ENCODE peak calls at places on chromosomes 11 and 22, in six cellular contexts. I is heart left ventricle, V is neural progenitor cell, H is lung, C is AG04450, E is colonic mucosa. B is an unnamed sample.

GRCh38 chr11:65362320-65362931 is 7.9 kb downstream of the TIGD3 start:
- DNase-seq in I (no peak), V (no peak), H (no peak), C (no peak), E (no peak), B (no peak)

GRCh38 chr11:74462009-74462408 is 5.3 kb downstream of the KCNE3 start:
- DNase-seq in I (peak), V (peak), H (peak), C (no peak), E (peak), B (peak)

GRCh38 chr22:40466976-40467375 is 96.6 kb downstream of the SGSM3 start:
- DNase-seq in I (no peak), V (no peak), H (no peak), C (no peak), E (no peak), B (no peak)

GRCh38 chr11:118998388-118998717 is 415 bp downstream of the CENATAC start:
- DNase-seq in I (no peak), V (no peak), H (no peak), C (no peak), E (no peak), B (peak)

GRCh38 chr11:23585700-23586099 is 725.4 kb upstream of the CCDC179 start:
- DNase-seq in I (no peak), V (no peak), H (no peak), C (no peak), E (no peak), B (no peak)

GRCh38 chr11:11022126-11022730 is 164.4 kb upstream of the ZBED5 start:
- DNase-seq in I (no peak), V (no peak), H (no peak), C (no peak), E (peak), B (no peak)

GRCh38 chr11:1628506-1629325 is 859 bp upstream of the KRTAP5-5 start:
- DNase-seq in I (peak), V (peak), H (no peak), C (no peak), E (peak), B (peak)

GRCh38 chr11:56849250-56849649 is 100.8 kb upstream of the OR9G4 start:
- DNase-seq in I (no peak), V (no peak), H (no peak), C (no peak), E (no peak), B (no peak)

GRCh38 chr11:69044111-69045013 is 4.4 kb upstream of the TPCN2 start:
- DNase-seq in I (peak), V (peak), H (peak), C (peak), E (peak), B (peak)

GRCh38 chr11:44950625-44951472 is at the start of gene TP53I11:
- DNase-seq in I (peak), V (peak), H (peak), C (no peak), E (peak), B (peak)

GRCh38 chr11:59216654-59217640 is 4.2 kb upstream of the MPEG1 start:
- DNase-seq in I (peak), V (no peak), H (peak), C (no peak), E (peak), B (no peak)

GRCh38 chr11:3971756-3972404 is 116.4 kb downstream of the STIM1 start:
- DNase-seq in I (no peak), V (no peak), H (no peak), C (no peak), E (no peak), B (no peak)

GRCh38 chr11:43923327-43924111 is 18.9 kb upstream of the C11orf96 start:
- DNase-seq in I (peak), V (peak), H (no peak), C (peak), E (no peak), B (no peak)

GRCh38 chr11:96145163-96145585 is 197.8 kb downstream of the MAML2 start:
- DNase-seq in I (no peak), V (no peak), H (no peak), C (no peak), E (no peak), B (no peak)

GRCh38 chr22:28774378-28774777 is 1.9 kb downstream of the CCDC117 start:
- DNase-seq in I (no peak), V (no peak), H (no peak), C (no peak), E (no peak), B (no peak)

GRCh38 chr22:28771195-28771791 is 1.2 kb upstream of the CCDC117 start:
- DNase-seq in I (no peak), V (no peak), H (no peak), C (no peak), E (no peak), B (no peak)

GRCh38 chr22:28769394-28770085 is 3.0 kb upstream of the CCDC117 start:
- DNase-seq in I (no peak), V (no peak), H (no peak), C (no peak), E (no peak), B (no peak)

GRCh38 chr22:28773461-28773867 is 969 bp downstream of the CCDC117 start:
- DNase-seq in I (no peak), V (no peak), H (no peak), C (no peak), E (no peak), B (no peak)

GRCh38 chr22:28772633-28773460 is at the start of gene CCDC117:
- DNase-seq in I (peak), V (peak), H (peak), C (peak), E (peak), B (peak)
- TF ChIP-seq CTCF in I (peak), V (peak), H (no peak), C (peak), E (no peak), B (no peak)

GRCh38 chr22:29265929-29266328 is 1.9 kb downstream of the RHBDD3 start:
- DNase-seq in I (no peak), V (no peak), H (no peak), C (no peak), E (no peak), B (no peak)
- H3K4me3 ChIP-seq in I (no peak), V (no peak), H (no peak), C (no peak), E (no peak), B (no peak)

GRCh38 chr22:20312396-20313191 is 7.3 kb downstream of the DGCR6L start:
- DNase-seq in I (no peak), V (peak), H (peak), C (no peak), E (peak), B (no peak)
- H3K27ac ChIP-seq in I (no peak), V (no peak), H (no peak), C (no peak), E (no peak), B (no peak)

GRCh38 chr11:111762981-111763643 is 3.1 kb downstream of the PPP2R1B start:
- DNase-seq in I (no peak), V (peak), H (no peak), C (no peak), E (no peak), B (no peak)
- TF ChIP-seq CTCF in I (peak), V (peak), H (no peak), C (peak), E (no peak), B (no peak)

B was measured in pancreas.